ENCODE peak calls at places on chromosomes 12 and 14, in five cellular contexts. D, Q, F, E and G are unnamed samples.

GRCh38 chr12:46550266-46550879 is 177.8 kb upstream of the SLC38A2 start:
- DNase-seq in D (no peak), Q (no peak), F (no peak), E (no peak), G (no peak)

GRCh38 chr14:23057757-23058653 is 685 bp upstream of the CDH24 start:
- DNase-seq in D (peak; percentile 73), Q (peak; percentile 82), F (no peak), E (peak; percentile 58), G (no peak)

GRCh38 chr14:59511916-59512530 is 27.7 kb downstream of the JKAMP start:
- DNase-seq in D (no peak), Q (no peak), F (peak; percentile 21), E (no peak), G (no peak)

GRCh38 chr14:104103061-104104005 is 17.8 kb downstream of the ASPG start:
- DNase-seq in D (no peak), Q (no peak), F (no peak), E (no peak), G (peak; percentile 63)

GRCh38 chr14:20415723-20416622 is 2.7 kb upstream of the TEP1 start:
- DNase-seq in D (no peak), Q (no peak), F (peak; percentile 15), E (peak; percentile 28), G (peak; percentile 15)

GRCh38 chr12:107351716-107352115 is 258.4 kb upstream of the CRY1 start:
- DNase-seq in D (no peak), Q (no peak), F (no peak), E (no peak), G (no peak)

GRCh38 chr12:116633515-116633914 is 74.3 kb downstream of the MAP1LC3B2 start:
- DNase-seq in D (no peak), Q (no peak), F (no peak), E (no peak), G (no peak)

GRCh38 chr14:30443368-30444007 is 115.5 kb upstream of the G2E3 start:
- DNase-seq in D (no peak), Q (no peak), F (peak; percentile 28), E (peak; percentile 30), G (no peak)

GRCh38 chr12:49294086-49294803 is 702 bp upstream of the PRPH start:
- DNase-seq in D (no peak), Q (no peak), F (no peak), E (no peak), G (peak; percentile 80)

GRCh38 chr12:12004524-12004923 is 66.2 kb upstream of the BCL2L14 start:
- DNase-seq in D (no peak), Q (no peak), F (peak; percentile 57), E (no peak), G (no peak)

GRCh38 chr14:95533822-95534221 is 1.0 kb upstream of the GLRX5 start:
- DNase-seq in D (no peak), Q (no peak), F (no peak), E (no peak), G (no peak)

GRCh38 chr12:119727600-119728436 is 59.9 kb downstream of the PRKAB1 start:
- DNase-seq in D (no peak), Q (no peak), F (no peak), E (no peak), G (no peak)

GRCh38 chr12:93825926-93826599 is 148.9 kb downstream of the CRADD start:
- DNase-seq in D (no peak), Q (no peak), F (no peak), E (peak; percentile 61), G (no peak)

GRCh38 chr14:20873370-20874177 is 17.6 kb upstream of the RNASE3 start:
- DNase-seq in D (peak; percentile 79), Q (peak; percentile 58), F (no peak), E (peak; percentile 5), G (no peak)

GRCh38 chr14:77508876-77509275 is 10.3 kb upstream of the ISM2 start:
- DNase-seq in D (no peak), Q (no peak), F (no peak), E (no peak), G (no peak)

GRCh38 chr12:121753844-121754264 is 39.6 kb downstream of the RHOF start:
- DNase-seq in D (no peak), Q (no peak), F (no peak), E (no peak), G (no peak)

GRCh38 chr14:75711796-75712211 is 50.8 kb downstream of the TTLL5 start:
- DNase-seq in D (no peak), Q (no peak), F (no peak), E (peak; percentile 95), G (peak; percentile 56)

GRCh38 chr14:68734231-68734732 is 58.6 kb downstream of the ZFP36L1 start:
- DNase-seq in D (peak; percentile 38), Q (peak; percentile 43), F (no peak), E (peak; percentile 22), G (no peak)